ENCODE peak calls at places on chromosome 5, in six cellular contexts. Q is lower lobe of right lung, L is AG04450, T is RWPE2, W is heart left ventricle, E is psoas muscle. N is an unnamed sample.

GRCh38 chr5:14588145-14588544 is 6.6 kb downstream of the OTULINL start:
- DNase-seq in T (no peak), Q (no peak), E (no peak), L (no peak), W (no peak), N (no peak)

GRCh38 chr5:97737608-97738007 is 554.6 kb upstream of the RIOK2 start:
- DNase-seq in W (no peak), T (no peak), E (no peak), Q (no peak), L (no peak), N (no peak)

GRCh38 chr5:174309131-174309845 is 263.8 kb downstream of the NSG2 start:
- DNase-seq in T (no peak), L (no peak), W (no peak), Q (no peak), E (no peak), N (no peak)

GRCh38 chr5:180343846-180344327 is 9.2 kb downstream of the GFPT2 start:
- DNase-seq in T (no peak), L (no peak), E (peak; percentile 56), Q (peak; percentile 46), W (peak; percentile 45), N (no peak)

GRCh38 chr5:157290156-157290980 is 24.4 kb downstream of the CYFIP2 start:
- DNase-seq in E (no peak), W (no peak), T (no peak), L (no peak), Q (no peak), N (no peak)

GRCh38 chr5:172866802-172867748 is 33.0 kb downstream of the ERGIC1 start:
- DNase-seq in Q (no peak), E (peak; percentile 90), L (no peak), T (no peak), W (peak; percentile 87), N (no peak)

GRCh38 chr5:83518676-83519075 is 47.1 kb downstream of the VCAN start:
- DNase-seq in W (no peak), E (no peak), Q (no peak), T (no peak), L (no peak), N (no peak)

GRCh38 chr5:21661129-21661528 is 1192.0 kb downstream of the CDH12 start:
- DNase-seq in Q (no peak), E (no peak), L (no peak), W (no peak), T (no peak), N (no peak)

GRCh38 chr5:93337138-93337537 is 243.9 kb downstream of the NR2F1-AS1 start:
- DNase-seq in T (no peak), L (no peak), W (no peak), Q (no peak), E (no peak), N (no peak)

GRCh38 chr5:147740864-147741263 is 41.7 kb downstream of the JAKMIP2 start:
- DNase-seq in E (no peak), L (no peak), Q (no peak), T (no peak), W (no peak), N (no peak)

GRCh38 chr5:53331463-53331862 is 149.0 kb upstream of the FST start:
- DNase-seq in W (no peak), E (no peak), Q (no peak), T (peak; percentile 91), L (peak; percentile 50), N (no peak)

GRCh38 chr5:138662599-138662998 is 87.4 kb upstream of the HSPA9 start:
- DNase-seq in T (no peak), Q (no peak), W (no peak), L (no peak), E (no peak), N (peak; percentile 16)

GRCh38 chr5:93163010-93163663 is 417.9 kb downstream of the NR2F1-AS1 start:
- DNase-seq in Q (no peak), E (no peak), L (peak; percentile 38), T (no peak), W (no peak), N (no peak)

GRCh38 chr5:159907689-159908088 is 8.6 kb upstream of the ADRA1B start:
- DNase-seq in T (no peak), Q (no peak), E (no peak), W (no peak), L (no peak), N (no peak)

GRCh38 chr5:73298251-73299016 is 125.4 kb downstream of the TMEM174 start:
- DNase-seq in L (peak; percentile 78), E (no peak), W (no peak), T (no peak), Q (no peak), N (no peak)

GRCh38 chr5:172559004-172559932 is 81.8 kb upstream of the NEURL1B start:
- DNase-seq in W (peak; percentile 80), L (peak; percentile 49), Q (no peak), T (no peak), E (peak; percentile 48), N (no peak)

GRCh38 chr5:138632900-138633489 is 57.8 kb upstream of the HSPA9 start:
- DNase-seq in L (peak; percentile 39), W (peak; percentile 61), T (peak; percentile 37), E (peak; percentile 40), Q (peak; percentile 73), N (no peak)

GRCh38 chr5:80569086-80569960 is 757 bp downstream of the ANKRD34B start:
- DNase-seq in Q (no peak), L (no peak), T (no peak), E (no peak), W (no peak), N (no peak)

GRCh38 chr5:174317261-174317894 is 271.9 kb downstream of the NSG2 start:
- DNase-seq in E (no peak), Q (no peak), L (no peak), W (peak; percentile 46), T (no peak), N (peak; percentile 75)

DNA sequence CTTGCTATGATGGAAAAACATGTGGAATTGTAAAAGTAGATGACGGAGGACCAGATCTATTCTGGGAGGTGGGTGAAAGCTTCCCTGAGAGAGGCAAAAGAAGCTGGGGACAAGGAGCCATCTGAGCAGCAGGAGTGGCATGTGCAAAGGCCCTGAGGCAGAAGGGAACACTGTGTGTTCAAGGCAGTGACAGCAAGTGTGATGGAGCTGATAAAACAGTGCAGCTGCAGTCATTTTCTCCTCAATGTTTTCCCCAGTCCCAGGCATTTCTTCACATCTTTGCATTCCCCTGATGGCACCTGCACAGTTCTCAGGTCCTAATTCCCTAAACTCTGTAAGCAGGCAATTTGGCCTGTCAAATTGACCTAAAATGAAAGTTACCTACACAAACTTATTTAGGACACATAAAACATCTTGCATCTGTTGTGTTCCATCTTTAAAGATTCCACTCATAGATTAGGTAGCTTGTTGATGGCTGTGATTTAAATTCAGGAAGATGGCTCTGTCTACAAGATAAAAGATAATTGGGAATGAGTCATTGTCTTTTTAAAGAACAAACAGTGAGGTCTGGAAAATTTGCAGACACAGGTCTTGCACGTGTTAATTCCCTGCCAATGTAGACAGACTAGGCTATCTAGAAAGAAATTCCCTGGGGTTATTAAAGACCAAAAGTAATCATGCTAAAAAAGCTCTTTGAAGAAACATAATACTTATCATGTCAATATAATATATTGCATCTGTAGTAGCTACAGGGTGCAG is 289.6 kb upstream of the SGCD start:
- DNase-seq in Q (no peak), E (no peak), L (no peak), T (no peak), W (no peak), N (no peak)
- H3K4me3 ChIP-seq in Q (no peak overlapping the region), E (no peak overlapping the region), L (no peak overlapping the region), T (no peak overlapping the region), W (no peak overlapping the region), N (no peak overlapping the region)

DNA sequence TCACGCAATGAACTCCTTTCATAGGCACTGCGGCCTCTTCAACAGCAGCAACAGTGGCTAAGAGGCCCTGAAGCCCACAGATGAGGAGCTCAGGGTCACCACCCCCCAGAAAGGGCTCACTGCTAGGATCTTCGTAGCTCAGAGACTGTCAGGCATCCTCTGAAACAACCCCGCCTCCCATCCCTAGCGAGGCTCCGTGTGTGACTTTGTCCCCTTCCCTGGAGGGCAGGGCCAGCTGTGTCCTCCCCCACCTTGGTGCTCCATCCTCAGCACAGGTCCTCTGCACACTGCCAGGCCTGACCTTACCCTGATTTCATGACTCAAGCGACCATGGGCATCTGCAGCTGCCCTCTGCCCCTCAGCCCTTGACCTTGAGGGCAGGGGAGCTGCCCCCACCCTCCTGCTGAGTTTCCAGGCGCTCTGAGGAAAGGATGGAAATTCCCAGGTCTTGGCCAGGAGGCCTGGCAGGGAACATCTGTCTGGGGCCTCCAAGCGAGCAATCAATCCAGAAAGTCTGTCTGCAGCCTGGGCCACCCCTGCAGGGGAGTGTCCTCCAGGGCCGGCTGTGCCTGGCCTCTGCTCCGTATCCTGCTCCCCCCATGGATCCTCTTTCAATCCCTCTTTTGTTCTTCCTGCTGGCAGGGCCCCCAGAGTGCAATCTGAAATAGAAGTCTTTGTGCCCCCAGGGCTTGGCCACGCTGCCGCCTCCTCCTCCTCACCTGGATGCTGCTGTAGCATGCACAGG is 6.8 kb upstream of the IRX4 start:
- DNase-seq in E (no peak), W (no peak), T (peak; percentile 65), L (no peak), Q (peak; percentile 36), N (no peak)
- H3K27ac ChIP-seq in E (no peak overlapping the region), W (no peak overlapping the region), T (peak overlapping the region; percentile 78), L (no peak overlapping the region), Q (no peak overlapping the region), N (no peak overlapping the region)

DNA sequence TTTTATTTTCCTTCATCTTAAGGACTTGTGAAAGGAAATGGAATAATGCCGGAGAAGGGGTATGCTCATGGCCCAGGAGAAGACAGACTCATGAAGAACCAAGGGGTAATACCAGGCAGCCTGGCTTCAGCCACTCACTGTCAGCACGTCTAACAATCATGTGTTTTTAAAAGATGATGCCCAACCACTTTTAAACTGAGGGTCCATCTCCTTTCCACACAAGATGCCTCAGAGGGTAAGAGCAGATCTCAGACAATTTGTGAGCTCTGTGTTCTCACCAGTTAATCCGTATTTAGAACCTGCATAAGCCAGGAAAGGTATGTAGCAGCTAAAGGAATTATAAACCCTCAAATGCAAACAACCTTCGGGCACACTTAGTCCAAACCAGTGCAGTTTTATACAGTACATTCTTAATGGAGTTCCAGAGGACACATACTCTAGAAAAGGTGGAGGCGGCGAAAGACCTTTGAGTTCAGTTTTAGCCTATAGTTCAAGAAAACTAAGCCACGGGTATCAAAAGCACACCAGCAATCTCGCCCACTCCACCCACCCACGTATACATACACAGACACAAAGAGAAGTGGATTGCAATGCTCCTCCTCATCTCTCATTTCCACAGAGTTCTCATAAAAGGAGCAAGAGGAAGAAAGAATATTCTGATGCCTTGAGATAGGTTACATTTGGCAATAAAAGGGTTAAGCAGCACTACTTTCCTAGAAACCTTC is 2.6 kb downstream of the DIAPH1 start:
- DNase-seq in E (no peak), Q (no peak), W (no peak), T (no peak), L (no peak), N (no peak)
- H3K4me3 ChIP-seq in E (peak overlapping the region; percentile 99), Q (peak overlapping the region; percentile 89), W (peak overlapping the region; percentile 89), T (no peak overlapping the region), L (no peak overlapping the region), N (no peak overlapping the region)

GRCh38 chr5:139664273-139664693 is 16.1 kb downstream of the CXXC5 start:
- DNase-seq in E (peak; percentile 62), T (no peak), Q (peak; percentile 92), L (no peak), W (peak; percentile 68), N (no peak)

GRCh38 chr5:139664727-139665351 is 16.7 kb downstream of the CXXC5 start:
- DNase-seq in L (no peak), Q (no peak), E (no peak), W (peak; percentile 71), T (no peak), N (no peak)

GRCh38 chr5:139662617-139663016 is 14.5 kb downstream of the CXXC5 start:
- DNase-seq in E (no peak), L (no peak), W (no peak), Q (no peak), T (no peak), N (no peak)

GRCh38 chr5:139663207-139663606 is 15.1 kb downstream of the CXXC5 start:
- DNase-seq in Q (no peak), E (no peak), T (no peak), W (no peak), L (no peak), N (no peak)

GRCh38 chr5:139663752-139664151 is 15.6 kb downstream of the CXXC5 start:
- DNase-seq in W (no peak), E (no peak), Q (no peak), L (no peak), T (no peak), N (no peak)
- H3K27ac ChIP-seq in W (peak overlapping the region; percentile 73), E (peak overlapping the region; percentile 98), Q (peak overlapping the region; percentile 47), L (no peak overlapping the region), T (no peak overlapping the region), N (no peak overlapping the region)

N was measured in SK-N-MC.